ENCODE peak calls at places on chromosomes 13 and 19, in six cellular contexts. X, F, P, Y, I and L are unnamed samples.

GRCh38 chr19:42054205-42054604 is 15.8 kb downstream of the GRIK5 start:
- DNase-seq in X (no peak), I (no peak), P (no peak), F (no peak), Y (no peak), L (no peak)

GRCh38 chr19:2315818-2316353 is 7.9 kb upstream of the LINGO3 start:
- DNase-seq in Y (no peak), F (peak; percentile 77), X (no peak), P (peak; percentile 61), I (no peak), L (peak; percentile 52)

GRCh38 chr19:58557253-58558065 is 952 bp downstream of the UBE2M start:
- DNase-seq in F (peak; percentile 64), I (no peak), Y (no peak), X (no peak), P (no peak), L (no peak)

GRCh38 chr19:53467138-53467502 is 413 bp upstream of the ZNF813 start:
- DNase-seq in I (no peak), P (no peak), F (peak; percentile 68), X (no peak), Y (no peak), L (no peak)

GRCh38 chr19:31880283-31880682 is 465.1 kb upstream of the ZNF507 start:
- DNase-seq in F (no peak), P (no peak), I (no peak), X (no peak), Y (no peak), L (no peak)

GRCh38 chr13:110187501-110188161 is 119.3 kb downstream of the COL4A1 start:
- DNase-seq in P (no peak), Y (no peak), I (peak; percentile 29), X (no peak), F (no peak), L (no peak)

GRCh38 chr13:36848228-36848982 is 29.4 kb downstream of the RFXAP start:
- DNase-seq in Y (no peak), P (no peak), I (no peak), X (no peak), F (no peak), L (no peak)

GRCh38 chr13:109412232-109412935 is 374.0 kb downstream of the IRS2 start:
- DNase-seq in Y (peak; percentile 60), X (no peak), I (no peak), P (no peak), F (no peak), L (no peak)

GRCh38 chr19:31113250-31113685 is 236.0 kb downstream of the TSHZ3 start:
- DNase-seq in P (no peak), Y (no peak), I (no peak), X (no peak), F (no peak), L (no peak)

GRCh38 chr13:75530536-75530935 is 7.1 kb downstream of the COMMD6 start:
- DNase-seq in F (no peak), I (no peak), P (no peak), Y (no peak), X (no peak), L (no peak)

GRCh38 chr13:30638301-30638700 is 20.6 kb downstream of the USPL1 start:
- DNase-seq in X (no peak), F (no peak), Y (no peak), P (no peak), I (no peak), L (no peak)

GRCh38 chr19:13401388-13401787 is 104.9 kb downstream of the CACNA1A start:
- DNase-seq in I (no peak), Y (peak; percentile 49), F (no peak), X (no peak), P (no peak), L (no peak)

GRCh38 chr19:2906631-2907195 is 6.0 kb downstream of the ZNF57 start:
- DNase-seq in P (no peak), I (no peak), F (no peak), X (no peak), Y (no peak), L (no peak)

GRCh38 chr19:33175886-33176669 is 18.1 kb upstream of the LRP3 start:
- DNase-seq in P (no peak), X (no peak), F (no peak), Y (peak; percentile 67), I (no peak), L (no peak)

GRCh38 chr13:108283110-108283509 is 13.6 kb downstream of the TNFSF13B start:
- DNase-seq in P (no peak), I (no peak), Y (no peak), X (no peak), F (no peak), L (no peak)